ENCODE peak calls at places on chromosomes 11 and 22, in seven cellular contexts. R, M, I, D, L, A and W are unnamed samples.

GRCh38 chr11:83975984-83976383 is 689.8 kb upstream of the CCDC90B start:
- DNase-seq in A (no peak), I (no peak), D (no peak), L (no peak), M (no peak), R (no peak), W (no peak)

GRCh38 chr11:30411383-30411782 is 88.5 kb downstream of the ARL14EP start:
- DNase-seq in R (no peak), A (no peak), M (no peak), L (no peak), I (no peak), D (no peak), W (no peak)

GRCh38 chr22:35648066-35649025 is at the start of gene APOL6:
- DNase-seq in R (peak; percentile 58), A (no peak), M (peak; percentile 79), L (peak; percentile 87), D (no peak), I (peak; percentile 82), W (peak; percentile 44)

GRCh38 chr22:49365191-49365837 is 462.4 kb downstream of the BRD1 start:
- DNase-seq in M (no peak), D (no peak), R (no peak), A (no peak), L (no peak), I (no peak), W (no peak)

GRCh38 chr11:126405906-126406305 is 50.4 kb downstream of the ST3GAL4 start:
- DNase-seq in M (no peak), I (no peak), A (no peak), R (no peak), D (no peak), L (no peak), W (no peak)

GRCh38 chr11:26201411-26201810 is 130.5 kb upstream of the ANO3 start:
- DNase-seq in I (no peak), R (no peak), M (peak; percentile 11), A (no peak), D (no peak), L (no peak), W (no peak)

GRCh38 chr22:47100646-47101045 is 338.2 kb downstream of the TBC1D22A start:
- DNase-seq in A (no peak), M (no peak), D (no peak), I (no peak), R (no peak), L (no peak), W (no peak)

GRCh38 chr11:96215094-96215782 is 127.8 kb downstream of the MAML2 start:
- DNase-seq in L (peak; percentile 57), R (no peak), I (no peak), M (peak; percentile 67), D (no peak), A (no peak), W (no peak)

GRCh38 chr11:92627615-92628201 is 341.7 kb upstream of the MTNR1B start:
- DNase-seq in R (no peak), M (no peak), L (no peak), D (no peak), A (no peak), I (no peak), W (no peak)

GRCh38 chr11:126026579-126026978 is 36.1 kb downstream of the CDON start:
- DNase-seq in I (no peak), A (no peak), D (no peak), L (no peak), M (no peak), R (no peak), W (no peak)

GRCh38 chr22:19870153-19871022 is 15.7 kb upstream of the GNB1L start:
- DNase-seq in L (no peak), D (peak; percentile 41), M (no peak), A (no peak), R (no peak), I (peak; percentile 84), W (peak; percentile 65)

GRCh38 chr11:46247664-46248063 is 29.8 kb upstream of the CREB3L1 start:
- DNase-seq in L (no peak), A (peak; percentile 42), M (peak; percentile 38), I (no peak), D (peak; percentile 34), R (peak; percentile 78), W (no peak)

GRCh38 chr11:62461740-62462522 is 43.1 kb downstream of the SCGB1A1 start:
- DNase-seq in R (no peak), A (no peak), D (no peak), I (peak; percentile 89), M (peak; percentile 83), L (peak; percentile 66), W (no peak)

GRCh38 chr11:115052601-115053000 is 374.3 kb downstream of the NXPE2 start:
- DNase-seq in I (no peak), A (no peak), M (no peak), D (no peak), L (no peak), R (no peak), W (no peak)

GRCh38 chr22:41934284-41935014 is 7.8 kb upstream of the TNFRSF13C start:
- DNase-seq in L (no peak), A (no peak), I (no peak), D (peak; percentile 42), M (no peak), R (no peak), W (no peak)

GRCh38 chr11:18384157-18384641 is 10.2 kb upstream of the LDHA start:
- DNase-seq in I (peak; percentile 93), R (peak; percentile 77), M (peak; percentile 94), A (peak; percentile 49), L (peak; percentile 94), D (peak; percentile 58), W (no peak)

GRCh38 chr11:69921429-69922014 is 102.3 kb upstream of the FGF3 start:
- DNase-seq in I (peak; percentile 77), L (no peak), D (no peak), A (no peak), M (no peak), R (no peak), W (no peak)

GRCh38 chr11:96102664-96103068 is 178.8 kb upstream of the MTMR2 start:
- DNase-seq in L (peak; percentile 68), R (no peak), I (no peak), M (peak; percentile 85), D (no peak), A (no peak), W (no peak)

GRCh38 chr11:33704240-33705002 is 3.8 kb upstream of the C11orf91 start:
- DNase-seq in R (no peak), L (no peak), M (no peak), A (no peak), I (no peak), D (no peak), W (no peak)

GRCh38 chr11:117823294-117823940 is 1.1 kb downstream of the FXYD2 start:
- DNase-seq in R (no peak), L (no peak), I (peak; percentile 81), M (no peak), D (no peak), A (no peak), W (no peak)
- TF ChIP-seq CTCF in R (no peak), L (peak; percentile 17), I (no peak), M (no peak), D (peak; percentile 55), A (peak; percentile 18), W (peak; percentile 63)

GRCh38 chr11:94879006-94879405 is 94.3 kb downstream of the CWC15 start:
- DNase-seq in I (peak; percentile 36), A (no peak), L (no peak), R (no peak), D (no peak), M (no peak), W (no peak)

GRCh38 chr11:94873910-94874575 is 99.3 kb downstream of the CWC15 start:
- DNase-seq in M (peak; percentile 29), A (no peak), D (no peak), R (no peak), L (peak; percentile 43), I (no peak), W (no peak)

GRCh38 chr11:94876222-94876621 is 97.1 kb downstream of the CWC15 start:
- DNase-seq in M (no peak), D (no peak), L (no peak), R (no peak), I (peak; percentile 45), A (no peak), W (no peak)

GRCh38 chr11:94877446-94878200 is 95.7 kb downstream of the CWC15 start:
- DNase-seq in L (peak; percentile 73), R (no peak), A (no peak), M (peak; percentile 55), D (no peak), I (peak; percentile 31), W (no peak)

DNA sequence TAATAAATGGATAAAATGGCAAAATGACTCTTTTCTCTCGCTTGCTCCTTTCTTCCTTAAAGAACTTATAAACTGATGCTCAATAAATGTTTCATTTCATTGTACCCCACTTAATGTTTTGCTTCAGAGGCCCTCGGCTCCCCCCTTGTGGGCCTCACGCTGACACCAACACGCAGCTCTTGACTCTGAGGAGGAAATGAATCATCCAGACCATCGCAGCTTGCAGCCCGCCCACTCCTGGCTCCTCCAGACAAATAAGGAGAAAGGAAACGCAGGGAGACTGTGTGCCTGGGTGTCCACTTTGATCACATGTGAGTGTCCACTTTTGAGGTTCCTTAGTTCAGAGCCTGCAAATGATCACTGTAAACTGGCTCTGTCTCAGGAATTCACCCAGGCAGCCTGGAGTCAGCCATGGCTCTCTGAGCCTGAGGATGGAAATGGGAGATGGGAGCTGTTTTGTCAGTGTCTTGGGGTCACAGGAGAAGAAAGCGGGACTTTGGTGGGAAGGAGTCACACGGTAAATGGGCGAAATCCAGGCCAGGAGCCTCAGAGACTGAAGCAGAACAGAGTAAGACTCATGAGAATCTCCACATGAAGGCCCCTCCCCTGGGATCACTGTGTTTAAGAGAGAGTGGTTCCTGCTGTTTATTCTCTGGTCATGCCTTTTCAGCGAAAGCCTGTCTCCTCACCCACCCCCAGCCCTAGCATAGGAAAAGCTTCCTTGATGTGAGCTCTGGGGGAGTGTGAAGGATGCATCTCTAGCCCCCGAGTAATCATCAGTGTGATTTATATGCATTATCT is 96.5 kb downstream of the CWC15 start:
- DNase-seq in R (peak; percentile 48), A (peak; percentile 42), L (peak; percentile 97), I (peak; percentile 94), D (peak; percentile 30), M (peak; percentile 93), W (no peak)
- TF ChIP-seq CTCF in R (no peak), A (peak; percentile 46), L (no peak), I (no peak), D (peak; percentile 12), M (peak; percentile 36), W (peak; percentile 23)

GRCh38 chr11:133579165-133580031 is 47.1 kb upstream of the OPCML start:
- DNase-seq in R (no peak), M (no peak), I (no peak), D (peak; percentile 39), L (no peak), A (no peak), W (no peak)

GRCh38 chr11:133581091-133581490 is 48.8 kb upstream of the OPCML start:
- DNase-seq in L (no peak), I (no peak), D (no peak), R (no peak), M (no peak), A (no peak), W (no peak)

GRCh38 chr11:133577403-133577802 is 45.1 kb upstream of the OPCML start:
- DNase-seq in L (no peak), D (no peak), R (no peak), M (no peak), I (no peak), A (no peak), W (no peak)

GRCh38 chr11:133570376-133570775 is 38.1 kb upstream of the OPCML start:
- DNase-seq in I (no peak), L (no peak), M (no peak), A (no peak), D (no peak), R (no peak), W (no peak)

GRCh38 chr11:133576351-133576750 is 44.0 kb upstream of the OPCML start:
- DNase-seq in L (no peak), M (no peak), D (peak; percentile 24), I (no peak), R (no peak), A (no peak), W (no peak)
- TF ChIP-seq CTCF in L (no peak), M (no peak), D (peak; percentile 42), I (no peak), R (no peak), A (no peak), W (peak; percentile 50)

GRCh38 chr11:111514216-111515031 is at the start of gene HOATZ:
- DNase-seq in A (peak; percentile 54), R (no peak), I (no peak), M (no peak), D (peak; percentile 42), L (peak; percentile 13), W (peak; percentile 69)
- TF ChIP-seq CTCF in A (peak; percentile 20), R (no peak), I (no peak), M (no peak), D (peak; percentile 25), L (peak; percentile 22), W (peak; percentile 63)